ENCODE peak calls at places on chromosome 2, in four cellular contexts. One of them, this sample, is unnamed.

GRCh38 chr2:17646096-17646554 is 105.6 kb downstream of the VSNL1 start:
- DNase-seq in LHCN-M2: peak
- DNase-seq in fibroblast of pulmonary artery: peak
- DNase-seq in NCI-H748 treated with DMSO at 0.1 percent for 48 hours: peak
- DNase-seq in this sample: peak

GRCh38 chr2:189402932-189403331 is 38.3 kb upstream of the WDR75 start:
- DNase-seq in LHCN-M2: peak
- DNase-seq in fibroblast of pulmonary artery: no peak
- DNase-seq in NCI-H748 treated with DMSO at 0.1 percent for 48 hours: no peak
- DNase-seq in this sample: no peak

GRCh38 chr2:197708331-197708730 is 3.2 kb downstream of the MARS2 start:
- DNase-seq in LHCN-M2: peak
- DNase-seq in fibroblast of pulmonary artery: peak
- DNase-seq in NCI-H748 treated with DMSO at 0.1 percent for 48 hours: no peak
- DNase-seq in this sample: no peak

GRCh38 chr2:111918383-111918806 is 20.0 kb downstream of the MERTK start:
- DNase-seq in LHCN-M2: no peak
- DNase-seq in fibroblast of pulmonary artery: peak
- DNase-seq in NCI-H748 treated with DMSO at 0.1 percent for 48 hours: no peak
- DNase-seq in this sample: peak

GRCh38 chr2:214328941-214329340 is 81.9 kb upstream of the VWC2L start:
- DNase-seq in LHCN-M2: no peak
- DNase-seq in fibroblast of pulmonary artery: no peak
- DNase-seq in NCI-H748 treated with DMSO at 0.1 percent for 48 hours: no peak
- DNase-seq in this sample: no peak

GRCh38 chr2:37856101-37856751 is 68.9 kb upstream of the RMDN2 start:
- DNase-seq in LHCN-M2: no peak
- DNase-seq in fibroblast of pulmonary artery: peak
- DNase-seq in NCI-H748 treated with DMSO at 0.1 percent for 48 hours: no peak
- DNase-seq in this sample: no peak

GRCh38 chr2:75560768-75561565 is at the start of gene EVA1A:
- DNase-seq in LHCN-M2: peak
- DNase-seq in fibroblast of pulmonary artery: peak
- DNase-seq in NCI-H748 treated with DMSO at 0.1 percent for 48 hours: peak
- DNase-seq in this sample: peak

GRCh38 chr2:174120346-174120745 is 128.0 kb downstream of the OLA1 start:
- DNase-seq in LHCN-M2: peak
- DNase-seq in fibroblast of pulmonary artery: no peak
- DNase-seq in NCI-H748 treated with DMSO at 0.1 percent for 48 hours: peak
- DNase-seq in this sample: no peak

GRCh38 chr2:34102359-34102758 is 503.3 kb upstream of the FAM98A start:
- DNase-seq in LHCN-M2: peak
- DNase-seq in fibroblast of pulmonary artery: peak
- DNase-seq in NCI-H748 treated with DMSO at 0.1 percent for 48 hours: no peak
- DNase-seq in this sample: no peak

GRCh38 chr2:174681983-174682577 is 82.2 kb downstream of the CHRNA1 start:
- DNase-seq in LHCN-M2: peak
- DNase-seq in fibroblast of pulmonary artery: peak
- DNase-seq in NCI-H748 treated with DMSO at 0.1 percent for 48 hours: no peak
- DNase-seq in this sample: peak

GRCh38 chr2:200319587-200320337 is 13.3 kb downstream of the SPATS2L start:
- DNase-seq in LHCN-M2: peak
- DNase-seq in fibroblast of pulmonary artery: peak
- DNase-seq in NCI-H748 treated with DMSO at 0.1 percent for 48 hours: no peak
- DNase-seq in this sample: peak

GRCh38 chr2:241730679-241731293 is 3.6 kb upstream of the D2HGDH start:
- DNase-seq in LHCN-M2: no peak
- DNase-seq in fibroblast of pulmonary artery: no peak
- DNase-seq in NCI-H748 treated with DMSO at 0.1 percent for 48 hours: no peak
- DNase-seq in this sample: no peak

GRCh38 chr2:110114007-110114591 is 1.5 kb downstream of the MALL start:
- DNase-seq in LHCN-M2: no peak
- DNase-seq in fibroblast of pulmonary artery: no peak
- DNase-seq in NCI-H748 treated with DMSO at 0.1 percent for 48 hours: peak
- DNase-seq in this sample: peak

GRCh38 chr2:148926291-148926961 is 51.4 kb downstream of the KIF5C start:
- DNase-seq in LHCN-M2: peak
- DNase-seq in fibroblast of pulmonary artery: peak
- DNase-seq in NCI-H748 treated with DMSO at 0.1 percent for 48 hours: no peak
- DNase-seq in this sample: peak

GRCh38 chr2:223612501-223612900 is 10.3 kb upstream of the SCG2 start:
- DNase-seq in LHCN-M2: no peak
- DNase-seq in fibroblast of pulmonary artery: no peak
- DNase-seq in NCI-H748 treated with DMSO at 0.1 percent for 48 hours: no peak
- DNase-seq in this sample: no peak

GRCh38 chr2:10233131-10234012 is 69.3 kb upstream of the HPCAL1 start:
- DNase-seq in LHCN-M2: no peak
- DNase-seq in fibroblast of pulmonary artery: no peak
- DNase-seq in NCI-H748 treated with DMSO at 0.1 percent for 48 hours: no peak
- DNase-seq in this sample: no peak